ENCODE peak calls at places on chromosomes 6 and 20, in seven cellular contexts. K is left ventricle myocardium inferior, W is prostate gland, H is fibroblast of the aortic adventitia, Y is fibroblast of lung, F is tibial artery, C is mammary epithelial cell. I is an unnamed sample.
A peak's percentile ranks its signal among the peaks of the same experiment; 100 is the strongest.

GRCh38 chr6:83169511-83169910 is 23.6 kb downstream of the PGM3 start:
- DNase-seq in K (no peak), W (no peak), H (no peak), Y (peak; percentile 29), F (no peak), C (no peak), I (no peak)

GRCh38 chr6:43809417-43810305 is 39.6 kb downstream of the VEGFA start:
- DNase-seq in K (no peak), W (no peak), H (peak; percentile 80), Y (peak; percentile 80), F (no peak), C (peak; percentile 47), I (no peak)

GRCh38 chr6:17485181-17485580 is 91.8 kb downstream of the CAP2 start:
- DNase-seq in K (no peak), W (no peak), H (no peak), Y (no peak), F (no peak), C (no peak), I (no peak)

GRCh38 chr20:47574616-47575401 is 73.1 kb downstream of the NCOA3 start:
- DNase-seq in K (no peak), W (no peak), H (no peak), Y (peak; percentile 34), F (no peak), C (no peak), I (no peak)

GRCh38 chr6:11645016-11645415 is 107.5 kb downstream of the TMEM170B start:
- DNase-seq in K (no peak), W (no peak), H (peak; percentile 53), Y (no peak), F (no peak), C (no peak), I (no peak)

GRCh38 chr20:22572491-22572890 is 11.9 kb downstream of the FOXA2 start:
- DNase-seq in K (no peak), W (no peak), H (no peak), Y (no peak), F (no peak), C (no peak), I (no peak)

GRCh38 chr6:109105681-109106080 is 10.4 kb downstream of the CEP57L1 start:
- DNase-seq in K (no peak), W (no peak), H (no peak), Y (no peak), F (no peak), C (no peak), I (no peak)

GRCh38 chr6:154399097-154399496 is 42.5 kb upstream of the IPCEF1 start:
- DNase-seq in K (no peak), W (no peak), H (peak; percentile 62), Y (peak; percentile 84), F (no peak), C (peak; percentile 23), I (no peak)

GRCh38 chr20:48155231-48155630 is 369.9 kb upstream of the SULF2 start:
- DNase-seq in K (no peak), W (no peak), H (no peak), Y (no peak), F (no peak), C (no peak), I (no peak)

GRCh38 chr6:87066449-87067288 is 28.2 kb downstream of the CGA start:
- DNase-seq in K (no peak), W (peak; percentile 23), H (peak; percentile 75), Y (peak; percentile 60), F (no peak), C (peak; percentile 39), I (peak; percentile 28)

GRCh38 chr6:6689413-6690143 is 101.1 kb downstream of the LY86 start:
- DNase-seq in K (no peak), W (no peak), H (peak; percentile 75), Y (peak; percentile 65), F (no peak), C (peak; percentile 76), I (peak; percentile 57)

GRCh38 chr20:54860716-54861115 is 385.3 kb downstream of the DOK5 start:
- DNase-seq in K (no peak), W (no peak), H (no peak), Y (no peak), F (no peak), C (no peak), I (no peak)

GRCh38 chr20:33688938-33689424 is 2.8 kb upstream of the E2F1 start:
- DNase-seq in K (no peak), W (no peak), H (no peak), Y (no peak), F (no peak), C (no peak), I (no peak)

GRCh38 chr6:101853226-101853625 is 459.7 kb downstream of the GRIK2 start:
- DNase-seq in K (no peak), W (no peak), H (peak; percentile 27), Y (no peak), F (no peak), C (no peak), I (no peak)

GRCh38 chr6:16358531-16359138 is 120.2 kb downstream of the GMPR start:
- DNase-seq in K (no peak), W (no peak), H (no peak), Y (no peak), F (no peak), C (no peak), I (no peak)

GRCh38 chr6:16354692-16355091 is 116.3 kb downstream of the GMPR start:
- DNase-seq in K (no peak), W (no peak), H (no peak), Y (no peak), F (no peak), C (no peak), I (no peak)

GRCh38 chr6:16355238-16355637 is 116.9 kb downstream of the GMPR start:
- DNase-seq in K (no peak), W (no peak), H (no peak), Y (no peak), F (no peak), C (no peak), I (no peak)

GRCh38 chr6:16352821-16353438 is 114.5 kb downstream of the GMPR start:
- DNase-seq in K (no peak), W (no peak), H (no peak), Y (no peak), F (no peak), C (no peak), I (no peak)

GRCh38 chr6:16355699-16356481 is 117.5 kb downstream of the GMPR start:
- DNase-seq in K (no peak), W (no peak), H (peak; percentile 22), Y (peak; percentile 45), F (no peak), C (no peak), I (no peak)
- TF ChIP-seq CTCF in K (no peak), W (no peak), H (no peak), Y (no peak), F (no peak), C (no peak), I (no peak)

GRCh38 chr6:21098744-21099143 is 494.8 kb upstream of the SOX4 start:
- DNase-seq in K (no peak), W (no peak), H (no peak), Y (no peak), F (no peak), C (no peak), I (no peak)

GRCh38 chr6:21101694-21102093 is 491.9 kb upstream of the SOX4 start:
- DNase-seq in K (no peak), W (no peak), H (no peak), Y (no peak), F (no peak), C (no peak), I (no peak)

GRCh38 chr6:21100959-21101358 is 492.6 kb upstream of the SOX4 start:
- DNase-seq in K (no peak), W (no peak), H (no peak), Y (no peak), F (no peak), C (no peak), I (no peak)

GRCh38 chr6:21098134-21098533 is 495.4 kb upstream of the SOX4 start:
- DNase-seq in K (no peak), W (no peak), H (no peak), Y (no peak), F (no peak), C (no peak), I (no peak)

DNA sequence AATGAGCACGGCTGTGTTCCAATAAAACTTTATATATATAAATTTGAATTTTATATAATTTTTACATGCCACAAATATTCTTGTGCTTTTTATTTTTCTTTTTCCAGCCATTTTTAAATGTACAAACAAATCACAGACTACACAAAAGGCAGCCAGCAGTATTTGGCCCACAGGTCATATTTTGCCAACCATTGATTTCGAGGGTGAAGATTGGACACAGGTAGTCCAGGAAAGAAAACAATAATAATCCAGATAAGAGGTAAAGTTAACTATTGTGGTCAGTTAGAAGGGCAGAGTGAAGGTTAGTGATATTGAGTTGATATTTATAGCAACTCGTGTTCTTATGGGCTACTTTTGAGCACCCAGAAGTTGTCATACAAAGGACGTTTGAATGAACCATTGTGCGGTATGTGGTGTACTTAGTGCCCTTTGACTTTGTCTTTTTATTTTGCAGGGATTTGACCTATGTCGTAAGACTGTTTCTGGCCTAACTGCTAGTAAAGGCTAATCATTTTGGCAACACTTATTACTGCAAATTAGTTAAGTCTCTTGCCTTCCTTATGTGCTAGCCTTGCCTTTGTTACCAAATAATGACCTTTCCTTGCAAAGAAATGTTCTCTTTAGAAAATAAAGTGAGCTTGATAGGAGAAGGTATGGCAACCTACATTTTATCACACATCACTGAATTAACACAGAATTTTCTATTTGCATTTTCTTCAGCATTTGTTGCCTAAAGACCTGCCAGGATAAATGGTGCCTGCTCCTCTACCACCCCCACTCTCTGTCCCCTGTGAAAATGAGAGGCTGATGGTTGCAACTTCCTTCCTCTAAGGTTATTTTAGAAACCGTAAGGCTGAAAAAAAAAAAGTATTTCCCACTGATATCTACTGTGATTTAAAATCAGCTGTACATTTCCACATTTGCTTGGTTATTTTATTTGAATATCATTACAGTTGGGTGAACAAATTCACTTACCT is 493.9 kb upstream of the SOX4 start:
- DNase-seq in K (no peak), W (no peak), H (no peak), Y (no peak), F (no peak), C (no peak), I (no peak)
- H3K4me3 ChIP-seq in K (no peak overlapping the region), W (no peak overlapping the region), H (no peak overlapping the region), Y (no peak overlapping the region), F (no peak overlapping the region), C (no peak overlapping the region), I (no peak overlapping the region)

GRCh38 chr6:142861711-142862110 is 83.3 kb downstream of the HIVEP2 start:
- DNase-seq in K (no peak), W (no peak), H (no peak), Y (no peak), F (no peak), C (no peak), I (no peak)
- TF ChIP-seq CTCF in K (no peak), W (no peak), H (no peak), Y (no peak), F (no peak), C (no peak), I (no peak)

DNA sequence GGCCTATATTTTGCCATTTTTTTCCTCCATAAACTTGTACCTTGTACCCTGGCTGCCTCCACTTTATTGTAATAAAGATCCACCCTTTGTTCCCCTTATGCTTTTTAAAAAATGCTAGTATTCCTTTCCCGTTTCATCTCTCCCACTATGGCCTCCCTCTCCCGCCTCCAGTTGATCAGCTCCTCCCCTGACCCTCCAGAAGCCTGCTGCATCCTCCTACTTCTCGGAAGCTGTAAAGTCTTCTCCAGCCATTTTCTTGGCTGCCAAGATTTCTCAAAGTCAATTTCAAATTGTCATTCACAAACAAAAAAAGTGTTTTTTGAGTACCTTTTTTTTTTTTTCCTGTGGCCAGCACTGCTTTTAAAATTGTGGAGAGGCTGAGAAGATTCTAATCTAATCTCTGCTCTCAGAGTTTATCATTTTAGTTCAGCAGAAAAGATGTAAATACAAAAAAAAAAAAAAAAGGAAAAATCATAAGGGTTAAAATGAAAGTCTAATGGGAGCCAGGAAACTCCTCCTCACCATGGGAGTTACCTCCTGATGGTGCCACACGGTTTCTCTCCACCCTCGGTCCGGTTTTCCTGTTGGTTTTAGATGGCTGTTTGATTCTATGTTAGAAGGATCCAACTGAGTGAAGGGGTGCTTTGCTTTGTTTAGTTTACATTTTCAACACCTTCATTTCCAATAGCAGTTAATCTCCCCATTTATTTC is 103.0 kb upstream of the KCNK16 start:
- DNase-seq in K (no peak), W (no peak), H (no peak), Y (no peak), F (no peak), C (no peak), I (no peak)
- H3K4me3 ChIP-seq in K (no peak overlapping the region), W (no peak overlapping the region), H (no peak overlapping the region), Y (no peak overlapping the region), F (no peak overlapping the region), C (no peak overlapping the region), I (no peak overlapping the region)

I was measured in LNCaP clone FGC.